ENCODE peak calls at places on chromosomes 12 and 14, in five cellular contexts. L is astrocyte; G is CD8-positive, alpha-beta memory T cell; S is PC-3; P is pancreas. F is an unnamed sample. For H3K9me3 and H3K36me3, the result is how much of the 10 kb centered on the place peaks cover.

GRCh38 chr12:112148031-112148513 is 22.7 kb downstream of the TRAFD1 start:
- DNase-seq in L (peak), P (no peak), S (peak), G (no peak), F (no peak)

GRCh38 chr14:61444215-61444768 is 122.9 kb downstream of the PRKCH start:
- DNase-seq in P (no peak), S (no peak), L (no peak), G (peak), F (no peak)

GRCh38 chr12:99648183-99648582 is 630 bp downstream of the GARIN6 start:
- DNase-seq in L (no peak), P (no peak), S (no peak), G (no peak), F (no peak)

GRCh38 chr12:6372403-6373003 is 2.9 kb downstream of the SCNN1A start:
- DNase-seq in G (no peak), P (no peak), L (peak), S (peak), F (peak)

GRCh38 chr14:32906672-32907071 is 32.0 kb upstream of the NPAS3 start:
- DNase-seq in G (no peak), L (no peak), P (no peak), S (peak), F (no peak)

GRCh38 chr12:133073836-133074235 is 6.9 kb upstream of the ZNF140 start:
- DNase-seq in G (no peak), L (no peak), P (no peak), S (no peak), F (no peak)

GRCh38 chr12:48105321-48105866 is 485 bp downstream of the SENP1 start:
- DNase-seq in G (peak), L (peak), P (no peak), S (peak), F (no peak)

GRCh38 chr12:110431957-110432587 is 18.1 kb downstream of the ARPC3 start:
- DNase-seq in P (no peak), L (no peak), S (no peak), G (no peak), F (no peak)

GRCh38 chr14:102654298-102654697 is 61.8 kb downstream of the RCOR1 start:
- DNase-seq in G (no peak), S (peak), P (no peak), L (peak), F (no peak)

GRCh38 chr12:25328082-25328712 is 77.5 kb upstream of the KRAS start:
- DNase-seq in G (no peak), L (peak), S (no peak), P (peak), F (no peak)

GRCh38 chr12:113896841-113897240 is 69.3 kb downstream of the RBM19 start:
- DNase-seq in G (no peak), S (no peak), P (no peak), L (no peak), F (no peak)

GRCh38 chr12:113899844-113900471 is 66.2 kb downstream of the RBM19 start:
- DNase-seq in S (no peak), G (no peak), P (peak), L (no peak), F (no peak)

GRCh38 chr12:113897406-113897805 is 68.7 kb downstream of the RBM19 start:
- DNase-seq in L (no peak), G (no peak), S (no peak), P (no peak), F (no peak)

GRCh38 chr12:113899042-113899843 is 66.9 kb downstream of the RBM19 start:
- DNase-seq in L (no peak), S (no peak), G (no peak), P (peak), F (no peak)

GRCh38 chr12:113898466-113898865 is 67.7 kb downstream of the RBM19 start:
- DNase-seq in P (no peak), G (no peak), S (no peak), L (no peak), F (no peak)
- H3K9me3 ChIP-seq in P (under half), G (under half), S (under half), L (under half), F (under half)

GRCh38 chr14:92959189-92959531 is 36.2 kb downstream of the CHGA start:
- DNase-seq in S (no peak), L (no peak), P (no peak), G (no peak), F (peak)
- H3K36me3 ChIP-seq in S (under half), L (under half), P (under half), G (under half), F (under half)

GRCh38 chr14:24705840-24706239 is 71.8 kb upstream of the GZMB start:
- DNase-seq in G (no peak), S (no peak), P (no peak), L (no peak), F (no peak)
- H3K9me3 ChIP-seq in G (under half), S (under half), P (under half), L (under half), F (under half)

DNA sequence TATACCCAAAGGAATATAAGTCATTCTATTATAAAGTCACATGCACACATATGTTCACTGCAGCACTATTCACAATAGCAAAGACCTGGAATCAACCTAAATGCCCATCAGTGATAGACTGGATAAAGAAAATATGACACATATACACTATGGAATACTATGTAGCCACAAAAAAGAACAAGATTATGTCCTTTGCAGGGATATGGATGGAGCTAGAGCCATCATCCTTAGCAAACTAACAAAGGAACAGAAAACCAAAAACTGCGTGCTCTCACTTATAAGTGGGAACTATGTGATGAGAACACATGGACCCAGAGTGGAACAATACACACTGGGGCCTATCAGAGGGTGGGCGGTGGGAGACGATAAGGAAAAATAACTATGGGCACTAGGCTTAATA is 21.3 kb downstream of the FBXO21 start:
- DNase-seq in L (no peak), P (no peak), S (no peak), G (no peak), F (no peak)
- H3K36me3 ChIP-seq in L (under half), P (half or more), S (half or more), G (under half), F (under half)

GRCh38 chr14:63486729-63487128 is 56.4 kb downstream of the PPP2R5E start:
- DNase-seq in P (no peak), S (no peak), G (no peak), L (no peak), F (no peak)
- H3K9me3 ChIP-seq in P (under half), S (under half), G (under half), L (under half), F (under half)

GRCh38 chr14:33931439-33931838 is 19.4 kb downstream of the EGLN3 start:
- DNase-seq in G (no peak), P (no peak), L (no peak), S (no peak), F (no peak)

GRCh38 chr14:33925209-33925608 is 25.7 kb downstream of the EGLN3 start:
- DNase-seq in P (no peak), S (no peak), G (no peak), L (no peak), F (no peak)

GRCh38 chr14:33930464-33930863 is 20.4 kb downstream of the EGLN3 start:
- DNase-seq in G (no peak), L (no peak), P (no peak), S (peak), F (no peak)

GRCh38 chr14:33932033-33932432 is 18.8 kb downstream of the EGLN3 start:
- DNase-seq in S (no peak), L (no peak), P (no peak), G (no peak), F (no peak)

DNA sequence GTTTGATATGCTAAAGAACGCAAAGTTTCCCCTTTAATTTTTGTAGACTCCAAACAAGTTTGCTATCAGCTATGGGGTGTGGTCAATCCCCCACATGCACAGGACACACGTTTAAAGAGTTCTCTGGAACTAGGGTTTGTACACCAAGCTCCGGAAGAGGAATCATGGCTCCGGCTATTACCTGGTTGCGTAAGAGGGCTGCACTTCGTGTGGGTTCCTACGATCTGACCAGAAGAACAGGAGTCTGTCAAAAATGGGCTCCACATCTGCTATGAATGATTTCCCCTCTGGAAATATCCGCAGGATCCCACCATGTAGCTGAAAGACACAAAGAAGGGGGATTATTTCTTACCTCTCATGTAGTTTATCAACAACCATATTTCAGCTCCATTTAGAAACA is 22.0 kb downstream of the EGLN3 start:
- DNase-seq in S (no peak), P (no peak), L (no peak), G (no peak), F (no peak)
- H3K36me3 ChIP-seq in S (under half), P (under half), L (under half), G (under half), F (under half)

DNA sequence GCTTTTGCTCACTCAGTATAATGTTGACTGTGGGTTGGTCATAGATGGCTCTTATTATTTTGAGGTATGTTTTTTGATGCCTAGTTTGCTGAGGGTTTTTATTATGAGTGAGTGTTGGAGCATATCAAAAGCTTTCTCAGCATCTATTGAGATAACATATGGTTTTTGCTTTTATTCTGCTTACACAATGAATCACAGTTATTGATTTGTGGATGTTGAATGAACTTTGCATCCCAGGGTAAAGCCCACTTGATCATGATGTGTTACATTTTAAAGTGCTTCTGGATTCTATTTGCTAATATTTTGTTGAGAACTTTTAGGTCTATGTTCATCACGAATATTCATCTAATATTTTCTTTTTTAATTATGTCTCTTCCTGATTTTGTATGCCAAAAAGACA is 1260.3 kb downstream of the TMEM121 start:
- DNase-seq in S (no peak), P (no peak), G (no peak), L (no peak), F (no peak)
- H3K9me3 ChIP-seq in S (under half), P (under half), G (under half), L (under half), F (under half)

GRCh38 chr12:2824541-2824940 is 10.3 kb downstream of the NRIP2 start:
- DNase-seq in S (no peak), L (peak), G (no peak), P (no peak), F (no peak)
- H3K36me3 ChIP-seq in S (under half), L (under half), G (half or more), P (half or more), F (under half)

GRCh38 chr12:65192963-65193516 is 23.7 kb downstream of the LEMD3 start:
- DNase-seq in G (no peak), P (no peak), L (peak), S (no peak), F (no peak)
- H3K9me3 ChIP-seq in G (under half), P (under half), L (under half), S (under half), F (under half)